ENCODE peak calls at places on chromosomes 16 and 17, in nine cellular contexts. C, V, R, T, M, H, J, D and I are unnamed samples.

GRCh38 chr17:48725005-48725293 is 2.0 kb downstream of the PRAC2 start:
- DNase-seq in V (no peak), H (no peak), C (no peak), J (no peak), M (no peak), D (no peak), T (no peak), R (no peak), I (no peak)

GRCh38 chr17:59651346-59651745 is 31.7 kb downstream of the CLTC start:
- DNase-seq in V (no peak), M (no peak), D (peak; percentile 80), H (no peak), C (no peak), T (no peak), R (no peak), J (no peak), I (no peak)

GRCh38 chr16:10408824-10409381 is 23.0 kb downstream of the ATF7IP2 start:
- DNase-seq in H (no peak), R (no peak), D (no peak), J (no peak), V (no peak), C (no peak), M (no peak), T (no peak), I (no peak)

GRCh38 chr16:77306050-77306616 is 106.9 kb downstream of the SYCE1L start:
- DNase-seq in M (no peak), J (no peak), R (no peak), T (no peak), H (no peak), C (no peak), D (no peak), V (no peak), I (no peak)

GRCh38 chr16:71883193-71883848 is 661 bp downstream of the ZNF821 start:
- DNase-seq in T (peak; percentile 42), D (peak; percentile 29), J (peak; percentile 57), M (peak; percentile 13), H (peak; percentile 17), V (peak; percentile 42), R (peak; percentile 60), C (peak; percentile 71), I (no peak)

GRCh38 chr17:36024440-36024839 is 6.7 kb upstream of the CCL23 start:
- DNase-seq in D (no peak), V (no peak), T (no peak), R (no peak), J (no peak), H (no peak), C (no peak), M (no peak), I (no peak)

GRCh38 chr17:83064732-83065659 is 14.4 kb upstream of the METRNL start:
- DNase-seq in H (no peak), M (no peak), R (peak; percentile 31), C (no peak), T (no peak), J (no peak), D (no peak), V (no peak), I (no peak)

GRCh38 chr16:64586756-64587155 is 535.1 kb downstream of the CDH11 start:
- DNase-seq in J (no peak), H (no peak), D (no peak), M (no peak), R (no peak), T (no peak), C (no peak), V (no peak), I (no peak)

GRCh38 chr16:69324585-69325253 is 5.7 kb downstream of the PDF start:
- DNase-seq in R (no peak), T (no peak), C (no peak), V (no peak), M (no peak), H (no peak), D (no peak), J (no peak), I (no peak)

GRCh38 chr17:53336281-53336680 is 486.4 kb upstream of the KIF2B start:
- DNase-seq in C (no peak), V (no peak), H (no peak), T (no peak), M (no peak), D (peak; percentile 63), R (no peak), J (no peak), I (no peak)

GRCh38 chr16:88473666-88474534 is 20.8 kb downstream of the ZFPM1 start:
- DNase-seq in C (no peak), V (no peak), R (peak; percentile 66), H (no peak), J (no peak), T (no peak), D (no peak), M (no peak), I (peak; percentile 92)

GRCh38 chr16:69476920-69477418 is 52.5 kb downstream of the CYB5B start:
- DNase-seq in T (no peak), M (no peak), R (no peak), D (peak; percentile 98), V (no peak), C (no peak), H (no peak), J (no peak), I (peak; percentile 57)

GRCh38 chr16:72987480-72987901 is 60.4 kb downstream of the ZFHX3 start:
- DNase-seq in T (no peak), H (no peak), C (no peak), J (no peak), V (no peak), M (no peak), R (no peak), D (no peak), I (no peak)

GRCh38 chr16:88087517-88087877 is 136.3 kb downstream of the BANP start:
- DNase-seq in V (no peak), H (no peak), R (no peak), D (no peak), M (no peak), J (no peak), T (no peak), C (no peak), I (no peak)

GRCh38 chr16:2270070-2270462 is 2.1 kb upstream of the RNPS1 start:
- DNase-seq in C (no peak), J (no peak), V (no peak), H (no peak), M (no peak), T (no peak), D (no peak), R (no peak), I (no peak)

GRCh38 chr16:69904495-69905170 is 46.5 kb upstream of the CLEC18A start:
- DNase-seq in V (no peak), R (no peak), J (no peak), C (no peak), M (no peak), T (no peak), H (no peak), D (no peak), I (no peak)

GRCh38 chr17:49121696-49122292 is 10.8 kb upstream of the B4GALNT2 start:
- DNase-seq in R (no peak), T (no peak), V (no peak), H (no peak), M (no peak), D (no peak), J (no peak), C (no peak), I (no peak)

GRCh38 chr17:28327709-28328108 is 7.6 kb downstream of the IFT20 start:
- DNase-seq in V (no peak), D (peak; percentile 38), C (no peak), M (no peak), T (no peak), R (no peak), J (no peak), H (no peak), I (no peak)

GRCh38 chr17:27770877-27771276 is 29.5 kb downstream of the NOS2 start:
- DNase-seq in D (no peak), M (no peak), T (no peak), J (no peak), H (no peak), R (no peak), C (no peak), V (no peak), I (no peak)

GRCh38 chr17:72299092-72299491 is 178.3 kb downstream of the SOX9 start:
- DNase-seq in C (no peak), T (no peak), V (no peak), R (no peak), H (no peak), J (no peak), M (no peak), D (no peak), I (no peak)